ENCODE peak calls at places on chromosomes 2 and 18, in nine cellular contexts. A is neuronal stem cell, Q is mucosa of descending colon, K is stomach, O is uterus, J is H1, M is GM23338, N is cardiac muscle cell, P is ovary. D is an unnamed sample.

GRCh38 chr18:33440011-33440383 is 524 bp downstream of the CCDC178 start:
- DNase-seq in A (peak), Q (peak), K (peak), O (peak), J (peak), M (peak), N (peak), P (peak), D (peak)

GRCh38 chr2:8597526-8598225 is 84.2 kb upstream of the ID2 start:
- DNase-seq in A (no peak), Q (no peak), K (no peak), O (no peak), J (no peak), M (no peak), N (no peak), P (no peak), D (no peak)

GRCh38 chr2:19933351-19933981 is 31.7 kb upstream of the TTC32 start:
- DNase-seq in A (no peak), Q (no peak), K (no peak), O (no peak), J (no peak), M (no peak), N (no peak), P (no peak), D (peak)

GRCh38 chr2:221518937-221519635 is 53.0 kb downstream of the EPHA4 start:
- DNase-seq in A (no peak), Q (no peak), K (no peak), O (peak), J (no peak), M (no peak), N (no peak), P (no peak), D (no peak)

GRCh38 chr18:63963610-63964256 is 6.1 kb upstream of the SERPINB8 start:
- DNase-seq in A (no peak), Q (peak), K (peak), O (peak), J (no peak), M (peak), N (peak), P (no peak), D (peak)

GRCh38 chr2:145655366-145655765 is 1135.4 kb upstream of the ZEB2 start:
- DNase-seq in A (no peak), Q (no peak), K (no peak), O (no peak), J (no peak), M (no peak), N (no peak), P (no peak), D (peak)

GRCh38 chr18:46418657-46419260 is 238.3 kb downstream of the LOXHD1 start:
- DNase-seq in A (no peak), Q (no peak), K (no peak), O (no peak), J (no peak), M (no peak), N (no peak), P (no peak), D (no peak)

GRCh38 chr2:20291106-20291564 is 59.5 kb downstream of the PUM2 start:
- DNase-seq in A (peak), Q (peak), K (peak), O (no peak), J (peak), M (peak), N (peak), P (no peak), D (peak)

GRCh38 chr18:45785015-45785597 is 40.4 kb upstream of the SIGLEC15 start:
- DNase-seq in A (no peak), Q (no peak), K (no peak), O (no peak), J (no peak), M (no peak), N (no peak), P (no peak), D (no peak)

GRCh38 chr2:66682476-66682875 is 247.6 kb downstream of the MEIS1 start:
- DNase-seq in A (no peak), Q (no peak), K (no peak), O (no peak), J (no peak), M (peak), N (no peak), P (no peak), D (no peak)

GRCh38 chr18:13222371-13223281 is 4.1 kb downstream of the LDLRAD4 start:
- DNase-seq in A (no peak), Q (peak), K (peak), O (peak), J (no peak), M (no peak), N (no peak), P (no peak), D (peak)

GRCh38 chr2:36695746-36696415 is 626 bp upstream of the VIT start:
- DNase-seq in A (no peak), Q (no peak), K (no peak), O (no peak), J (no peak), M (peak), N (no peak), P (no peak), D (peak)

GRCh38 chr2:66897181-66897580 is 462.3 kb downstream of the MEIS1 start:
- DNase-seq in A (no peak), Q (no peak), K (no peak), O (peak), J (no peak), M (no peak), N (no peak), P (no peak), D (peak)

GRCh38 chr18:9885170-9886004 is at the start of gene TXNDC2:
- DNase-seq in A (no peak), Q (no peak), K (no peak), O (no peak), J (no peak), M (no peak), N (no peak), P (no peak), D (no peak)

GRCh38 chr18:70335892-70336726 is 47.3 kb downstream of the SOCS6 start:
- DNase-seq in A (no peak), Q (no peak), K (no peak), O (no peak), J (no peak), M (no peak), N (no peak), P (no peak), D (no peak)

GRCh38 chr2:165660361-165660760 is 133.7 kb downstream of the GALNT3 start:
- DNase-seq in A (no peak), Q (no peak), K (no peak), O (no peak), J (no peak), M (no peak), N (no peak), P (no peak), D (no peak)

GRCh38 chr2:96773922-96774321 is 13.2 kb downstream of the CNNM4 start:
- DNase-seq in A (no peak), Q (no peak), K (peak), O (no peak), J (no peak), M (peak), N (no peak), P (no peak), D (no peak)

GRCh38 chr18:64981915-64982314 is 768.9 kb upstream of the CDH7 start:
- DNase-seq in A (no peak), Q (no peak), K (no peak), O (no peak), J (no peak), M (no peak), N (no peak), P (no peak), D (no peak)

GRCh38 chr2:153509133-153509532 is 30.6 kb upstream of the RPRM start:
- DNase-seq in A (no peak), Q (no peak), K (no peak), O (no peak), J (no peak), M (peak), N (peak), P (no peak), D (no peak)

GRCh38 chr2:227349989-227350648 is 25.1 kb downstream of the MFF start:
- DNase-seq in A (no peak), Q (no peak), K (no peak), O (no peak), J (no peak), M (no peak), N (no peak), P (no peak), D (peak)

GRCh38 chr2:41774011-41774605 is 273.7 kb upstream of the PKDCC start:
- DNase-seq in A (no peak), Q (no peak), K (no peak), O (no peak), J (no peak), M (no peak), N (no peak), P (no peak), D (no peak)

GRCh38 chr2:43075906-43076585 is 150.4 kb downstream of the ZFP36L2 start:
- DNase-seq in A (no peak), Q (no peak), K (no peak), O (peak), J (no peak), M (no peak), N (no peak), P (peak), D (peak)

GRCh38 chr2:64989126-64989981 is at the start of gene SLC1A4:
- DNase-seq in A (no peak), Q (peak), K (peak), O (peak), J (no peak), M (peak), N (peak), P (peak), D (peak)

GRCh38 chr2:64985457-64985856 is 3.7 kb upstream of the SLC1A4 start:
- DNase-seq in A (no peak), Q (no peak), K (no peak), O (no peak), J (no peak), M (no peak), N (no peak), P (no peak), D (no peak)

GRCh38 chr2:64988420-64989125 is 626 bp upstream of the SLC1A4 start:
- DNase-seq in A (peak), Q (peak), K (peak), O (peak), J (no peak), M (peak), N (peak), P (peak), D (peak)

GRCh38 chr2:64987963-64988419 is 1.2 kb upstream of the SLC1A4 start:
- DNase-seq in A (no peak), Q (no peak), K (no peak), O (no peak), J (no peak), M (peak), N (no peak), P (no peak), D (peak)

DNA sequence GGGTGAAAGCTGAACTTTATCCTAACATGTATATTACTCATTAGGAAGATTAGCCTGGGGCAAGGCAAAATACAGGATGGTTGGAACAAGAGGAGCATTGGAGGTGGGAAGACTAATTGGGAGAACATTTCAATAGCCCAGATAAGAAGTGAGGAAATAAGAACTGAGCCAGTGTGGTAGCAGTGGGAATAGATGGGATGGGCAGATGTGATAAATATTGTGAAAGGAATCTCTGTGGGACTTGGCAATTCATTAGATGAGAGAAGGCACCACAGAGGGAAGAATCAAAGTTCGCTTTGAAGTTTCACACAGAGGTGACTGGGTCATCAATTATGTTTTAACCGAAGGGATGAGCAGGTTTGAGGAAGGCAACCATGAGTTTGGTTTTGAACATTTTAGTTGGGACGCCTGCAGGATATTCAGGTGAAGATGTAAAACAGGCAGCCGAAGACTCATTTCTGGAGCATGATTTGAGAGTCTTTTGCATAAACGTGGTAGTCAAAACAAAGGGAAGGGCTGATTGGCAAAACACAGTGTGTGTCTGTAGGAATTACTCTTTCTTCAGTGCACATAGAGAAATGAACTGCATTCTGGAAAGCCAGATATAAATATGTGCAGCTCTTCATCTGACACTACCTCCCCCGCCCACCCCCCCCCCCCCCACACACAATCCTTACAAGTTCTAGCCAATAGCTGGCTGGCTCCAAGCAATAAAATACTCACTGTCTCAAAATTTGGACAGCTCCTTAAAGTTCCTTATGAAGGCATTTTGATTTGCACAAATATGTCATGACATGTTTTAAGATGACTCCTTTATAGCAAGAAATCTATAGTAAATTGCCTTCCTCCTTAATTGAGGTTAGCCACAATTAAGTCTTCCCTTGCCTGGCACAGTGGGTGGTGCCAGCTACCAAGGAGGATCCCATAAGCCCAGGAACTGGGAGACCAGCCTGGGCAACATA is 1.9 kb upstream of the SLC1A4 start:
- DNase-seq in A (no peak), Q (no peak), K (no peak), O (no peak), J (no peak), M (no peak), N (no peak), P (no peak), D (peak)
- H3K4me3 ChIP-seq in A (peak), Q (no peak), K (peak), O (peak), J (no peak), M (peak), N (peak), P (peak), D (peak)

DNA sequence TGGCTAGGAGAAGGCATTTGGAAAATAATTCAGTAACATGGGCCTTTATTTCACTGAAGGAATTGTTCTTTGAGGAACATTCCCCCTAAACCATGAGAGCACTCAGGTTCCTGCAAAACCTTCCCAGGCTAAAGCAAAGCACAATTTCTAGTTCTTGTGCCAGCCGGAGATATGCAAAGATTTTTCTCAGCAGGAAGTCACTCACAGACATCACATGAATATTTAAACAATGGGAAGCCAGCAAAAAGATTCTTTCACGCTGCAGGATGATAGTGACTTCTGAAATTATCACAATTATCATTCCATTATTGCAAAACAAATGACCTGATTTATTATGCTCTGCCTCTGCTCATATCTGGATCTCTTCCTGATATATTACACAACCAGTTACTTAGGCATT is 393.7 kb upstream of the ACVR2A start:
- DNase-seq in A (no peak), Q (no peak), K (no peak), O (no peak), J (no peak), M (peak), N (no peak), P (no peak), D (peak)
- H3K4me3 ChIP-seq in A (no peak), Q (no peak), K (no peak), O (no peak), J (no peak), M (no peak), N (no peak), P (no peak), D (peak)

GRCh38 chr18:59141294-59142068 is 1.8 kb downstream of the SEC11C start:
- DNase-seq in A (no peak), Q (no peak), K (no peak), O (no peak), J (no peak), M (no peak), N (no peak), P (no peak), D (peak)

GRCh38 chr18:59145055-59145454 is 5.4 kb downstream of the SEC11C start:
- DNase-seq in A (no peak), Q (no peak), K (peak), O (no peak), J (no peak), M (no peak), N (no peak), P (no peak), D (peak)

GRCh38 chr18:59142274-59142673 is 2.6 kb downstream of the SEC11C start:
- DNase-seq in A (no peak), Q (no peak), K (no peak), O (no peak), J (no peak), M (no peak), N (no peak), P (no peak), D (no peak)

GRCh38 chr18:59144483-59144882 is 4.8 kb downstream of the SEC11C start:
- DNase-seq in A (no peak), Q (no peak), K (no peak), O (no peak), J (no peak), M (no peak), N (no peak), P (no peak), D (no peak)

DNA sequence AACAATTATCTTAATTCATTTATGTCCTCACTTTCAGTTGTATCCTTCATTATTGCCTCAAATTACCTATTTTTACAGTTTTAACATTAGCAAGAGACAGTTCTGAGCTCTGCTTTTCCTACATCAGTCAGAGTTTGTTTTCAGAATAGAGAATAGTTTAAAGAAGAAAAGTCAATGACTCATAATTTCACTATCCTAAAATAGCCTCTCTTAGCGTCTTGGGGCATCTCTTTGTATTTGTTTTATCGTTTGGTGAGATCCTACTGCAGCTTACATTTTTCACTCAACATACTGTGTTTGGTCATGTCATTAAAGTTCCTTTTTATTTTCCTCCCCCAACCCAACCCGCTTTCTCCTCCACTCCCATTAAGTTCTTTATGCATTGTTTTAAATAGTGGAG is 3.8 kb downstream of the SEC11C start:
- DNase-seq in A (no peak), Q (no peak), K (no peak), O (no peak), J (no peak), M (no peak), N (no peak), P (no peak), D (no peak)
- H3K4me3 ChIP-seq in A (no peak), Q (no peak), K (no peak), O (no peak), J (no peak), M (no peak), N (no peak), P (no peak), D (peak)

DNA sequence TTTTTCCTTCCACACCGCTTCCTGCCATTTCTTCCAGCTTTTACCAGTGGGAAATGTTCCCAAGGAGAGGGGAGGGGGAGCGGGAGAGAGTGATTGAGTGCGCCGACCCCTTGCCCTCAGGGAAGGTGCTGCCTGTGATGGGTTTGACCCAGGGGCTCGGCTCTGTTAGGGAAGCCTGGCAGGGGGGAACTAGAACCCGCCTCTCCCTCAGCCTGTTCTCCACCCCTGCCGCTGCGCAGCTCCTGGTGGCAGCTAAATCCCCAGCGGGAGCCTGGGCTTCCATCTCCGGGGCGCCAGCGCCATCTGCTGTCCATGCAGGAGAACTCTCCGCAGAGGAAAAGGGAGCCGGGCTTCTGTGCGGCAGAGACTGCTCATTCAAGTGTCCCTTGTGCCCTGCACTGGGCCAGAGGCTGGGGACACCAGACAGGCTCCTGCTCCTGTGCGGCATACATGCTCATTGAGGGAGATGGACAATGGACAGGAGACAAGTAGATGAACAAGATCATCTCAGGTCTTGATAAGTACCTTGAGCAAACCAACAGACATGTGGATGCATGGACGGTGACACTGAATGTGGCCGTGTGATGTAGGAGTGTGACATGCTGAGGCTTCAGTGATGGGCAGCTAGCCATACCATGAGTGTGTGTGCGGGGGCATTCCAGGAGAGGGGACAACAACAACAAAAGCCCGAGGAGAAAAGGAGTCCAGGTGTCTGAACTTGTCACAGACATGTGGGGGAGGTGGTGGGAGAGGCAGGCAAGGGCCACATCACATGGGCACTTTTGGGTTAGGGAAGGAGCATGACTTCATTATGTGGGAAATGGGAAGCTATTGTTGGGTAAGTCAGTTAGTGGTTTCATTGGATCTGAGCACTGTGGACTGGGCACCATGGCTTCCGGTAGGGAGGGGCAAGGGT is 13.3 kb downstream of the CHPF start:
- DNase-seq in A (peak), Q (peak), K (peak), O (peak), J (no peak), M (peak), N (peak), P (peak), D (peak)
- H3K4me3 ChIP-seq in A (no peak), Q (no peak), K (no peak), O (no peak), J (peak), M (peak), N (no peak), P (peak), D (peak)

D was measured in A673.